ENCODE peak calls at places on chromosomes 11 and 22, in ten cellular contexts. E is fibroblast of lung; U is naive thymus-derived CD8-positive, alpha-beta T cell; T is T-helper 1 cell; N is GM12891; S is activated CD8-positive, alpha-beta memory T cell treated with anti-CD3 and anti-CD28 coated beads, Interleukin-2, amount 50 U/mL, for 48 hours; Z is NCI-H1417; O is pancreas; M is T47D; H is activated T-cell treated with anti-CD3 and anti-CD28 coated beads for 1 hour. A is an unnamed sample.

GRCh38 chr11:17457361-17458104 is 19.1 kb downstream of the ABCC8 start:
- DNase-seq in O (no peak), N (no peak), U (no peak), M (no peak), T (no peak), S (no peak), Z (no peak), H (no peak), E (no peak), A (no peak)

GRCh38 chr11:117045196-117045595 is 53.0 kb downstream of the SIK3 start:
- DNase-seq in H (no peak), S (no peak), N (no peak), O (no peak), Z (no peak), M (no peak), T (no peak), U (no peak), E (peak), A (no peak)

GRCh38 chr11:114124601-114125144 is 65.2 kb downstream of the ZBTB16 start:
- DNase-seq in Z (no peak), T (no peak), H (no peak), E (no peak), M (no peak), O (no peak), N (no peak), U (no peak), S (no peak), A (no peak)

GRCh38 chr22:49606562-49606961 is 221.1 kb downstream of the BRD1 start:
- DNase-seq in S (no peak), O (no peak), H (no peak), T (no peak), M (no peak), N (no peak), E (no peak), Z (no peak), U (no peak), A (no peak)

GRCh38 chr22:19150482-19151328 is 613 bp upstream of the GSC2 start:
- DNase-seq in O (no peak), H (no peak), M (no peak), U (no peak), N (no peak), S (no peak), E (no peak), Z (no peak), T (no peak), A (no peak)

GRCh38 chr11:85756401-85757200 is 54.3 kb downstream of the SYTL2 start:
- DNase-seq in M (no peak), H (no peak), E (no peak), U (peak), S (no peak), N (no peak), O (no peak), Z (no peak), T (peak), A (peak)

GRCh38 chr11:114080219-114080618 is 20.7 kb downstream of the ZBTB16 start:
- DNase-seq in H (no peak), T (no peak), N (no peak), O (no peak), Z (no peak), E (peak), M (no peak), U (no peak), S (no peak), A (no peak)

GRCh38 chr11:57335343-57336110 is at the start of gene SSRP1:
- DNase-seq in U (peak), Z (peak), T (peak), S (peak), O (peak), E (peak), H (peak), M (peak), N (peak), A (peak)

GRCh38 chr11:79458712-79459111 is 17.9 kb upstream of the TENM4 start:
- DNase-seq in O (no peak), U (no peak), H (no peak), T (no peak), S (no peak), Z (no peak), E (no peak), N (no peak), M (no peak), A (no peak)

GRCh38 chr22:22770280-22770871 is 117.2 kb upstream of the IGLL5 start:
- DNase-seq in S (peak), M (peak), U (no peak), O (no peak), N (no peak), H (peak), T (peak), Z (peak), E (peak), A (no peak)

GRCh38 chr11:111978028-111978771 is 41.1 kb downstream of the DIXDC1 start:
- DNase-seq in S (no peak), M (peak), E (peak), O (no peak), H (no peak), Z (no peak), U (no peak), N (no peak), T (no peak), A (no peak)

GRCh38 chr11:133506551-133507094 is 25.7 kb downstream of the OPCML start:
- DNase-seq in S (no peak), O (no peak), U (no peak), H (no peak), Z (no peak), T (no peak), M (no peak), E (no peak), N (no peak), A (no peak)

GRCh38 chr22:49827307-49827852 is 293 bp downstream of the BRD1 start:
- DNase-seq in O (no peak), U (no peak), N (no peak), E (no peak), Z (no peak), S (no peak), T (no peak), H (no peak), M (no peak), A (no peak)

GRCh38 chr22:45246060-45246985 is 5.6 kb upstream of the KIAA0930 start:
- DNase-seq in H (no peak), N (no peak), O (peak), T (no peak), Z (no peak), S (no peak), M (no peak), E (peak), U (no peak), A (no peak)

A was measured in stimulated activated CD4-positive, alpha-beta T cell treated with anti-CD3 and anti-CD28 coated beads, Interleukin-2, amount 100 ng/mL, for 4 hours.